ENCODE peak calls at places on chromosomes 11 and 22, in ten cellular contexts. R is GM12865, Q is fibroblast of villous mesenchyme, J is fibroblast of mammary gland, G is choroid plexus epithelial cell, V is A549, E is thoracic aorta, Z is cardiac fibroblast, H is spleen, B is colonic mucosa. P is an unnamed sample.

GRCh38 chr11:20022363-20023081 is 137.8 kb downstream of the DBX1 start:
- DNase-seq in R (peak), Q (peak), J (peak), G (peak), V (peak), E (no peak), Z (peak), H (no peak), B (no peak), P (peak)

GRCh38 chr11:115701284-115701875 is 197.2 kb upstream of the CADM1 start:
- DNase-seq in R (no peak), Q (no peak), J (no peak), G (no peak), V (no peak), E (no peak), Z (no peak), H (no peak), B (no peak), P (no peak)

GRCh38 chr11:125871391-125872137 is 15.9 kb upstream of the HYLS1 start:
- DNase-seq in R (peak), Q (peak), J (peak), G (peak), V (peak), E (no peak), Z (peak), H (no peak), B (no peak), P (peak)

GRCh38 chr22:28009272-28009827 is 90.3 kb upstream of the PITPNB start:
- DNase-seq in R (peak), Q (peak), J (peak), G (peak), V (peak), E (peak), Z (peak), H (peak), B (peak), P (peak)

GRCh38 chr11:126695293-126695692 is 305.3 kb downstream of the KIRREL3 start:
- DNase-seq in R (no peak), Q (no peak), J (no peak), G (no peak), V (peak), E (no peak), Z (no peak), H (no peak), B (no peak), P (peak)

GRCh38 chr11:14972581-14973490 is 685 bp upstream of the CALCA start:
- DNase-seq in R (no peak), Q (no peak), J (no peak), G (no peak), V (no peak), E (no peak), Z (no peak), H (no peak), B (no peak), P (no peak)

GRCh38 chr11:83779876-83780275 is 493.7 kb upstream of the CCDC90B start:
- DNase-seq in R (no peak), Q (peak), J (no peak), G (no peak), V (no peak), E (no peak), Z (no peak), H (no peak), B (no peak), P (peak)

GRCh38 chr11:61082931-61083531 is 19.3 kb upstream of the CD5 start:
- DNase-seq in R (no peak), Q (no peak), J (no peak), G (no peak), V (no peak), E (no peak), Z (no peak), H (no peak), B (no peak), P (no peak)

GRCh38 chr11:69251639-69252493 is 42.1 kb upstream of the MYEOV start:
- DNase-seq in R (no peak), Q (no peak), J (no peak), G (no peak), V (no peak), E (no peak), Z (no peak), H (peak), B (no peak), P (no peak)

GRCh38 chr11:75259711-75260110 is 19.1 kb downstream of the TPBGL start:
- DNase-seq in R (no peak), Q (no peak), J (no peak), G (no peak), V (no peak), E (no peak), Z (no peak), H (peak), B (no peak), P (no peak)

GRCh38 chr22:50676661-50677492 is 4.3 kb downstream of the SHANK3 start:
- DNase-seq in R (no peak), Q (no peak), J (no peak), G (no peak), V (no peak), E (no peak), Z (no peak), H (peak), B (no peak), P (no peak)

GRCh38 chr11:93694109-93694508 is 32.6 kb downstream of the CEP295 start:
- DNase-seq in R (no peak), Q (no peak), J (peak), G (peak), V (peak), E (no peak), Z (no peak), H (no peak), B (no peak), P (no peak)

GRCh38 chr11:130003717-130004001 is 1.0 kb upstream of the PRDM10 start:
- DNase-seq in R (no peak), Q (no peak), J (no peak), G (no peak), V (no peak), E (no peak), Z (no peak), H (no peak), B (peak), P (no peak)

GRCh38 chr11:59102259-59102765 is 4.7 kb upstream of the FAM111B start:
- DNase-seq in R (peak), Q (peak), J (peak), G (peak), V (peak), E (peak), Z (peak), H (peak), B (peak), P (peak)

GRCh38 chr11:126231725-126232459 is 20.3 kb downstream of the FAM118B start:
- DNase-seq in R (no peak), Q (peak), J (peak), G (peak), V (no peak), E (no peak), Z (peak), H (no peak), B (no peak), P (peak)

GRCh38 chr22:19035474-19036228 is 86.6 kb downstream of the DGCR2 start:
- DNase-seq in R (peak), Q (peak), J (no peak), G (peak), V (peak), E (no peak), Z (peak), H (no peak), B (no peak), P (no peak)

GRCh38 chr11:11010624-11011127 is 152.8 kb upstream of the ZBED5 start:
- DNase-seq in R (peak), Q (peak), J (peak), G (peak), V (peak), E (no peak), Z (peak), H (no peak), B (peak), P (no peak)

GRCh38 chr11:18701614-18702216 is 3.1 kb downstream of the TMEM86A start:
- DNase-seq in R (no peak), Q (no peak), J (no peak), G (no peak), V (no peak), E (no peak), Z (no peak), H (no peak), B (no peak), P (no peak)

GRCh38 chr11:72930011-72930410 is 115.8 kb downstream of the ATG16L2 start:
- DNase-seq in R (peak), Q (peak), J (no peak), G (peak), V (no peak), E (no peak), Z (peak), H (no peak), B (no peak), P (peak)

GRCh38 chr11:528815-529728 is 6.3 kb downstream of the HRAS start:
- DNase-seq in R (no peak), Q (no peak), J (no peak), G (no peak), V (no peak), E (no peak), Z (no peak), H (no peak), B (no peak), P (no peak)

GRCh38 chr11:128848815-128849455 is 18.2 kb downstream of the KCNJ1 start:
- DNase-seq in R (peak), Q (peak), J (peak), G (peak), V (peak), E (no peak), Z (peak), H (peak), B (peak), P (no peak)

GRCh38 chr11:19444231-19444630 is 203.5 kb upstream of the E2F8 start:
- DNase-seq in R (no peak), Q (peak), J (peak), G (peak), V (no peak), E (no peak), Z (peak), H (no peak), B (no peak), P (peak)

GRCh38 chr11:69644071-69644961 is 3.4 kb downstream of the CCND1 start:
- DNase-seq in R (no peak), Q (peak), J (peak), G (peak), V (peak), E (no peak), Z (peak), H (peak), B (peak), P (peak)

GRCh38 chr11:17352925-17353227 is 1.3 kb downstream of the NCR3LG1 start:
- DNase-seq in R (peak), Q (peak), J (peak), G (peak), V (peak), E (no peak), Z (peak), H (peak), B (peak), P (peak)

GRCh38 chr11:134660416-134660815 is 248.4 kb upstream of the B3GAT1 start:
- DNase-seq in R (no peak), Q (no peak), J (no peak), G (no peak), V (no peak), E (no peak), Z (no peak), H (no peak), B (no peak), P (no peak)

GRCh38 chr11:120040136-120040840 is 97.6 kb downstream of the TRIM29 start:
- DNase-seq in R (no peak), Q (no peak), J (no peak), G (no peak), V (no peak), E (no peak), Z (no peak), H (no peak), B (peak), P (no peak)

GRCh38 chr11:69947059-69947771 is 128.0 kb upstream of the FGF3 start:
- DNase-seq in R (no peak), Q (no peak), J (no peak), G (no peak), V (peak), E (no peak), Z (no peak), H (peak), B (no peak), P (peak)

GRCh38 chr11:17734986-17735822 is 623 bp downstream of the KCNC1 start:
- DNase-seq in R (peak), Q (peak), J (peak), G (peak), V (peak), E (no peak), Z (peak), H (peak), B (peak), P (peak)

GRCh38 chr11:38524945-38525344 is 1926.9 kb upstream of the RAG2 start:
- DNase-seq in R (no peak), Q (no peak), J (no peak), G (no peak), V (no peak), E (no peak), Z (no peak), H (no peak), B (no peak), P (no peak)

GRCh38 chr11:119236891-119237290 is 30.8 kb downstream of the CBL start:
- DNase-seq in R (no peak), Q (peak), J (peak), G (peak), V (no peak), E (no peak), Z (peak), H (no peak), B (no peak), P (peak)

GRCh38 chr22:40334899-40335298 is 11.4 kb upstream of the ADSL start:
- DNase-seq in R (peak), Q (no peak), J (no peak), G (no peak), V (no peak), E (no peak), Z (no peak), H (no peak), B (no peak), P (no peak)

GRCh38 chr22:38180841-38181452 is 683 bp downstream of the PLA2G6 start:
- DNase-seq in R (peak), Q (peak), J (no peak), G (no peak), V (no peak), E (no peak), Z (peak), H (peak), B (peak), P (no peak)

GRCh38 chr11:17570034-17570433 is 23.0 kb downstream of the OTOG start:
- DNase-seq in R (no peak), Q (no peak), J (no peak), G (no peak), V (no peak), E (no peak), Z (no peak), H (no peak), B (no peak), P (no peak)

GRCh38 chr11:16604784-16605439 is 133.5 kb upstream of the C11orf58 start:
- DNase-seq in R (no peak), Q (peak), J (no peak), G (no peak), V (no peak), E (no peak), Z (peak), H (peak), B (peak), P (no peak)

GRCh38 chr11:12723410-12724297 is 49.4 kb downstream of the TEAD1 start:
- DNase-seq in R (no peak), Q (peak), J (peak), G (peak), V (peak), E (no peak), Z (peak), H (no peak), B (peak), P (peak)

GRCh38 chr22:47164514-47165337 is 402.3 kb downstream of the TBC1D22A start:
- DNase-seq in R (no peak), Q (no peak), J (no peak), G (no peak), V (no peak), E (no peak), Z (no peak), H (peak), B (no peak), P (no peak)

GRCh38 chr22:41245917-41246499 is 5.3 kb upstream of the CHADL start:
- DNase-seq in R (no peak), Q (no peak), J (no peak), G (no peak), V (no peak), E (no peak), Z (no peak), H (no peak), B (no peak), P (no peak)

GRCh38 chr11:91156041-91156440 is 933.2 kb upstream of the CHORDC1 start:
- DNase-seq in R (no peak), Q (no peak), J (peak), G (no peak), V (no peak), E (no peak), Z (no peak), H (no peak), B (no peak), P (no peak)

GRCh38 chr11:57648791-57649735 is 649 bp downstream of the YPEL4 start:
- DNase-seq in R (no peak), Q (no peak), J (peak), G (no peak), V (no peak), E (no peak), Z (peak), H (no peak), B (no peak), P (no peak)

GRCh38 chr22:21837184-21837979 is 30.1 kb downstream of the MAPK1 start:
- DNase-seq in R (no peak), Q (peak), J (peak), G (peak), V (peak), E (no peak), Z (peak), H (no peak), B (no peak), P (peak)
- H3K4me3 ChIP-seq in R (no peak), Q (no peak), J (no peak), G (no peak), V (no peak), E (peak), Z (no peak), H (no peak), B (no peak), P (no peak)

GRCh38 chr11:8809185-8809584 is 101.8 kb upstream of the AKIP1 start:
- DNase-seq in R (no peak), Q (peak), J (no peak), G (peak), V (no peak), E (no peak), Z (no peak), H (no peak), B (no peak), P (peak)

GRCh38 chr11:8808226-8808585 is 102.8 kb upstream of the AKIP1 start:
- DNase-seq in R (no peak), Q (peak), J (no peak), G (no peak), V (no peak), E (no peak), Z (no peak), H (no peak), B (peak), P (no peak)

GRCh38 chr11:8809605-8810272 is 101.2 kb upstream of the AKIP1 start:
- DNase-seq in R (no peak), Q (peak), J (no peak), G (no peak), V (no peak), E (no peak), Z (no peak), H (no peak), B (no peak), P (no peak)

GRCh38 chr11:8806974-8807373 is 104.0 kb upstream of the AKIP1 start:
- DNase-seq in R (no peak), Q (no peak), J (no peak), G (no peak), V (no peak), E (no peak), Z (no peak), H (no peak), B (no peak), P (no peak)

GRCh38 chr11:8807544-8808225 is 103.3 kb upstream of the AKIP1 start:
- DNase-seq in R (no peak), Q (peak), J (peak), G (peak), V (no peak), E (no peak), Z (peak), H (no peak), B (peak), P (peak)
- TF ChIP-seq CTCF in R (no peak), Q (no peak), J (no peak), G (no peak), V (no peak), E (no peak), Z (no peak), H (no peak), B (no peak), P (no peak)

GRCh38 chr11:76320929-76321328 is 60.0 kb downstream of the THAP12 start:
- DNase-seq in R (no peak), Q (no peak), J (no peak), G (no peak), V (no peak), E (no peak), Z (no peak), H (no peak), B (no peak), P (no peak)

GRCh38 chr11:76321820-76322524 is 59.0 kb downstream of the THAP12 start:
- DNase-seq in R (no peak), Q (no peak), J (no peak), G (no peak), V (no peak), E (no peak), Z (no peak), H (peak), B (no peak), P (no peak)

GRCh38 chr11:76323804-76324203 is 57.1 kb downstream of the THAP12 start:
- DNase-seq in R (no peak), Q (no peak), J (no peak), G (no peak), V (no peak), E (no peak), Z (no peak), H (peak), B (no peak), P (no peak)

GRCh38 chr11:76321340-76321739 is 59.6 kb downstream of the THAP12 start:
- DNase-seq in R (no peak), Q (no peak), J (no peak), G (no peak), V (no peak), E (no peak), Z (no peak), H (peak), B (no peak), P (no peak)

GRCh38 chr11:76322593-76323341 is 58.2 kb downstream of the THAP12 start:
- DNase-seq in R (no peak), Q (no peak), J (no peak), G (no peak), V (no peak), E (no peak), Z (no peak), H (peak), B (no peak), P (peak)
- H3K4me3 ChIP-seq in R (no peak), Q (no peak), J (no peak), G (no peak), V (no peak), E (no peak), Z (no peak), H (no peak), B (no peak), P (no peak)

GRCh38 chr11:46335271-46335670 is 12.0 kb upstream of the DGKZ start:
- DNase-seq in R (no peak), Q (no peak), J (no peak), G (no peak), V (no peak), E (no peak), Z (no peak), H (no peak), B (no peak), P (no peak)
- TF ChIP-seq CTCF in R (no peak), Q (no peak), J (no peak), G (no peak), V (no peak), E (no peak), Z (no peak), H (no peak), B (no peak), P (no peak)

DNA sequence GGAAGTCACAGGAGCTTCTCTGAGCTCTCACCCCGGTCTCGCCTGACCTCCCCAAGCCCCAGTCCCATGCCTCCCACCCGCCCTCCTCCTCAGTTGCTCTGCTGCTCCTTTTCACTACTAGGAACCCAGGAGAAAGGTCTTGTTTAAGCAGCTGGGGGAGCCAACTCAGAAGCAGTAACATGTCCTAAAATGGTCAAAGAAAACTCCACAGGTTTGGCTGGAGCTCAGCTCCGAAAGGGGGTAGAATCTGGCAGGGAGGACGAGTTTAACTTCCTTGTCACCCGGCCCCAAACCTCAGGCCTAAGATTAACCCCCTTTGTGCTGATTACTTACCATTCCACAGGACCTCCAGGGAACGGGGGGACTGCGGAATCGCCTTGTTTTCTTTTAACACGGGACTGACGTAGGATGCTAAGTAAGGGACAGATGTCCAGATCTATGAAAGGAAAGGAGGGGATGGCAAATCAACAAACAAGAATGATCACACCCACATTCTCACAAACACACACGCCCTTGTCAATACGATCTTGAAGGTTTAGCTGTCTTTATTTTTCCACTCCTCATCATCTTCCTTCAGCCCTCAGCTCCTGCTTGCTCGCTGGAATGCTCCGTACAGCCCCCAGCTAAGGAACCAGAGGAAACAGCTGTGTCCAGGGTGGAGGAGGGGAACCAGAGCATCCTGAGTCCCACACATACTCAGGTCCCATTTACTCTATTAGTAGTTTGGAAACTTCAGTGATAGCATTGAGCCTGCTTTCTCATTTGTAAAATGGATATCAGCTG is 13.5 kb downstream of the PCSK7 start:
- DNase-seq in R (no peak), Q (peak), J (peak), G (peak), V (no peak), E (no peak), Z (peak), H (peak), B (no peak), P (peak)
- H3K4me3 ChIP-seq in R (no peak), Q (no peak), J (no peak), G (no peak), V (no peak), E (peak), Z (no peak), H (no peak), B (no peak), P (no peak)

DNA sequence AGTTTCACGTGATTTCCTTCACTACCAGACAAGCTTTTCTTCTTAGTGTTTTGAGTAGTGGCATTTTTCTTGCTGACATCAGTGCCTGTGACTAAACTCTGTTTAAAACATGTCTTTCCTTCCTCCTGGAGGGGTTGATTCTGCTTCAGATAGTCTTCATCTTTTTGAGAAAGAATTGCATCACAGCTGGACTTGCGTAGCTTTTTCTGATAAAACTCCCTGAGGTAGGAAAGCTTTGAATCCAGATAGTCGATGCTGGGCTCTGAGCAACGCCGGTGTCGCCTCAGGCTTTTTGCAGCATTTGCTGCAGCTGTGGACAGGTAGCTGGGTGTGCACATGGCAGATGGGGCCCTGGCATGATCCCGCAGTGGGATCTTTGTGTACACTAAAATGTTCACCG is 131.7 kb downstream of the ARHGAP20 start:
- DNase-seq in R (no peak), Q (no peak), J (no peak), G (no peak), V (no peak), E (no peak), Z (no peak), H (no peak), B (no peak), P (no peak)
- TF ChIP-seq CTCF in R (no peak), Q (no peak), J (no peak), G (no peak), V (no peak), E (no peak), Z (no peak), H (no peak), B (no peak), P (no peak)